ENCODE peak calls at places on chromosomes 7 and 10, in four cellular contexts. F is PC-9, W is stomach, R is kidney. G is an unnamed sample.
A peak's percentile ranks its signal among the peaks of the same experiment; 100 is the strongest.

GRCh38 chr7:2431260-2431867 is 28.0 kb downstream of the CHST12 start:
- DNase-seq in R (no peak), W (no peak), F (no peak), G (no peak)

GRCh38 chr7:151539055-151539714 is 19.5 kb upstream of the RHEB start:
- DNase-seq in F (no peak), W (no peak), R (no peak), G (no peak)

GRCh38 chr10:81280497-81281479 is 594.2 kb upstream of the NRG3 start:
- DNase-seq in W (no peak), F (no peak), R (no peak), G (no peak)

GRCh38 chr7:143393267-143394041 is 12.3 kb downstream of the ZYX start:
- DNase-seq in F (no peak), R (no peak), W (no peak), G (no peak)

GRCh38 chr7:72805526-72806494 is 22.2 kb downstream of the TYW1B start:
- DNase-seq in F (no peak), R (no peak), W (no peak), G (no peak)

GRCh38 chr10:131514454-131514853 is 202.9 kb upstream of the TCERG1L start:
- DNase-seq in R (no peak), W (no peak), F (no peak), G (no peak)

GRCh38 chr10:79316671-79317431 is 30.4 kb upstream of the PPIF start:
- DNase-seq in R (no peak), W (no peak), F (no peak), G (no peak)

GRCh38 chr10:113259841-113260240 is 293.0 kb upstream of the HABP2 start:
- DNase-seq in R (no peak), W (no peak), F (no peak), G (no peak)

GRCh38 chr10:43209064-43209455 is 57.8 kb downstream of the RASGEF1A start:
- DNase-seq in R (peak; percentile 16), W (no peak), F (no peak), G (no peak)

GRCh38 chr10:58486821-58487220 is 25.9 kb upstream of the BICC1 start:
- DNase-seq in R (no peak), F (no peak), W (no peak), G (no peak)

G was measured in NCI-H1105 treated with DMSO at 0.1 percent for 48 hours.